ENCODE peak calls at places on chromosomes 2 and 18, in four cellular contexts. M is A549, B is GM12878, V is HepG2. A is an unnamed sample.

GRCh38 chr2:85981579-85982247 is 92.9 kb upstream of the ST3GAL5 start:
- DNase-seq in B (no peak), M (no peak), V (no peak), A (no peak)

GRCh38 chr2:178859760-178860159 is 52.5 kb upstream of the TTN start:
- DNase-seq in M (no peak), B (no peak), V (no peak), A (peak; percentile 7)

GRCh38 chr2:78644849-78645248 is 380.7 kb upstream of the REG3G start:
- DNase-seq in B (no peak), M (no peak), V (no peak), A (no peak)

GRCh38 chr2:227939271-227940027 is 68.0 kb downstream of the DAW1 start:
- DNase-seq in M (peak; percentile 15), V (peak; percentile 60), B (no peak), A (peak; percentile 31)

GRCh38 chr2:136375017-136375901 is 257.3 kb upstream of the CXCR4 start:
- DNase-seq in V (no peak), B (no peak), M (no peak), A (no peak)

GRCh38 chr18:50653402-50654093 is 93.7 kb downstream of the MAPK4 start:
- DNase-seq in M (no peak), V (no peak), B (no peak), A (no peak)

GRCh38 chr2:1641498-1641897 is 102.8 kb downstream of the PXDN start:
- DNase-seq in B (no peak), M (no peak), V (no peak), A (no peak)

GRCh38 chr2:29317801-29318485 is 202.7 kb downstream of the CLIP4 start:
- DNase-seq in M (no peak), B (no peak), V (no peak), A (no peak)

GRCh38 chr18:49055787-49056186 is 105.0 kb upstream of the SMAD7 start:
- DNase-seq in B (peak; percentile 5), V (no peak), M (no peak), A (no peak)

GRCh38 chr2:239098288-239098970 is 250.5 kb downstream of the TWIST2 start:
- DNase-seq in B (no peak), V (no peak), M (no peak), A (no peak)

GRCh38 chr2:73414651-73415050 is 29.0 kb downstream of the ALMS1 start:
- DNase-seq in M (no peak), B (no peak), V (no peak), A (no peak)

GRCh38 chr2:189566046-189566445 is 14.5 kb downstream of the SLC40A1 start:
- DNase-seq in B (no peak), M (no peak), V (no peak), A (no peak)

GRCh38 chr2:168920504-168921157 is 19.5 kb downstream of the G6PC2 start:
- DNase-seq in M (peak; percentile 6), V (peak; percentile 34), B (no peak), A (peak; percentile 25)

GRCh38 chr2:223725494-223725893 is 111.9 kb downstream of the AP1S3 start:
- DNase-seq in B (no peak), V (peak; percentile 80), M (peak; percentile 93), A (peak; percentile 72)

GRCh38 chr2:157868993-157869392 is 7.1 kb downstream of the ACVR1 start:
- DNase-seq in B (no peak), M (no peak), V (no peak), A (no peak)

GRCh38 chr18:77479047-77479446 is 229.4 kb downstream of the GALR1 start:
- DNase-seq in B (no peak), M (no peak), V (no peak), A (no peak)

GRCh38 chr2:64251497-64252277 is 107.5 kb upstream of the PELI1 start:
- DNase-seq in M (no peak), B (no peak), V (no peak), A (no peak)

GRCh38 chr2:235170536-235171510 is 219.0 kb downstream of the SH3BP4 start:
- DNase-seq in B (no peak), V (no peak), M (peak; percentile 80), A (peak; percentile 65)

GRCh38 chr2:176380341-176380740 is 111.1 kb downstream of the MTX2 start:
- DNase-seq in B (no peak), V (no peak), M (no peak), A (peak; percentile 14)

GRCh38 chr18:77702686-77703085 is 453.0 kb downstream of the GALR1 start:
- DNase-seq in M (peak; percentile 1), V (peak; percentile 10), B (no peak), A (peak; percentile 3)

GRCh38 chr2:127879899-127880298 is 5.9 kb downstream of the AMMECR1L start:
- DNase-seq in V (no peak), M (no peak), B (no peak), A (no peak)

GRCh38 chr2:38454081-38454480 is 77.0 kb upstream of the ATL2 start:
- DNase-seq in M (no peak), B (no peak), V (no peak), A (no peak)

GRCh38 chr2:44956841-44957240 is 15.3 kb downstream of the SIX3 start:
- DNase-seq in M (no peak), V (no peak), B (no peak), A (no peak)

GRCh38 chr2:109348645-109349554 is 219.9 kb downstream of the SH3RF3 start:
- DNase-seq in B (no peak), M (no peak), V (no peak), A (no peak)

GRCh38 chr2:129922571-129923264 is 56.7 kb upstream of the RAB6C start:
- DNase-seq in B (no peak), M (no peak), V (no peak), A (peak; percentile 52)
- TF ChIP-seq PBX3 in B (no peak), M (no peak), V (no peak), A (no peak)

GRCh38 chr2:27305516-27305915 is 2.7 kb downstream of the UCN start:
- DNase-seq in V (no peak), M (no peak), B (no peak), A (no peak)

GRCh38 chr2:27306136-27306535 is 2.1 kb downstream of the UCN start:
- DNase-seq in V (no peak), M (no peak), B (no peak), A (no peak)

GRCh38 chr2:27308359-27308875 is at the start of gene UCN:
- DNase-seq in V (no peak), B (no peak), M (no peak), A (peak; percentile 82)

GRCh38 chr2:27307545-27308358 is 493 bp downstream of the UCN start:
- DNase-seq in V (no peak), B (no peak), M (no peak), A (peak; percentile 84)

GRCh38 chr2:27306657-27307544 is 1.3 kb downstream of the UCN start:
- DNase-seq in B (no peak), M (no peak), V (no peak), A (peak; percentile 75)
- TF ChIP-seq PBX3 in B (no peak), M (no peak), V (no peak), A (no peak)

GRCh38 chr2:17057109-17058017 is 391.7 kb upstream of the CYRIA start:
- DNase-seq in B (no peak), V (no peak), M (no peak), A (no peak)

GRCh38 chr2:17056236-17056635 is 390.6 kb upstream of the CYRIA start:
- DNase-seq in B (no peak), M (no peak), V (no peak), A (no peak)

DNA sequence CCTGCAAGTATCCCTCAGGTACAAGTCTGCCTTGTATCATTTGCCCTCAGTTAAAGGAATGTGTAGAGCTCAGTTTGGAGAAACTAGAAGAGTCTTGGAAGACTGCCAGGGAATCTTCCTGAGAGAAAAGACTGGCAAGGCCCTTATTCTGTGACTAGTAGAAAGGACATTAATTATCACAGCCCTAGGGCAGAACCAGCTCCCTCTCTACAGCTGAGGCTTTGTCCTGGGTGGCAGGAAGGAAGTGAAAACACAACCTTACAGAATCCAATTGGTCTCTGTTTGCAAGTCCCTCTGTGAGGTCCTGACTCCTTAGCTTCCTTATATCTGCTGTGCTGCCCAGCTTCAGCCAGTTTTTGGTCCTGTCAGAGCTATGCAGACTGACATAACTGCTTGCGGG is 385.9 kb upstream of the CYRIA start:
- DNase-seq in B (no peak), M (no peak), V (no peak), A (peak; percentile 9)
- TF ChIP-seq PBX3 in B (no peak), M (no peak), V (no peak), A (no peak)

GRCh38 chr18:1585881-1586488 is 681.3 kb downstream of the ADCYAP1 start:
- DNase-seq in M (peak; percentile 0), B (peak; percentile 4), V (peak; percentile 20), A (peak; percentile 8)
- TF ChIP-seq PBX3 in M (no peak), B (no peak), V (no peak), A (no peak)

GRCh38 chr2:34738691-34739090 is 1139.6 kb upstream of the FAM98A start:
- DNase-seq in V (no peak), M (no peak), B (no peak), A (peak; percentile 3)

GRCh38 chr2:34731274-34731673 is 1132.2 kb upstream of the FAM98A start:
- DNase-seq in B (no peak), V (no peak), M (no peak), A (no peak)

GRCh38 chr2:34734042-34734441 is 1134.9 kb upstream of the FAM98A start:
- DNase-seq in V (no peak), M (no peak), B (no peak), A (no peak)

GRCh38 chr2:34736482-34736881 is 1137.4 kb upstream of the FAM98A start:
- DNase-seq in V (no peak), M (no peak), B (no peak), A (no peak)

DNA sequence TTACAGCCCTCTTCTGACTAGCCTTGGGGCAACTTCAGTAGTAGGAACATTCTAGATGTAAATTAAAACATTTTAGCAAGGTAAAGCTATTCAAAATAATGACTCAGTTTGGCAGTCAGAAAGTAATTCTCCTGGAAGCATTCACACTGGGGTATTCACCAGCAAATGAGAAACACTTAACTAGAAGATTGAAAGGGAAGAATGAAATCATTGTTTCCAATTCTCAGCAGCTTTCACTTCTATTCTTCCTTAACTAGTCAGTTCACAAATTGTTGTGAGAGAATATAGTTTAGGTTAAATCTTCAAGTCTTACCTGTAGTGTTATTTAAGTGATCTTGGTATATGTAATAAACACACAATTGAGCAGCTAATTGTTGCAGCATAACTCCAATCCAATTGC is 1135.6 kb upstream of the FAM98A start:
- DNase-seq in B (no peak), M (no peak), V (no peak), A (no peak)
- TF ChIP-seq PBX3 in B (no peak), M (no peak), V (no peak), A (no peak)

GRCh38 chr18:519019-519879 is 18.7 kb upstream of the COLEC12 start:
- DNase-seq in M (no peak), B (peak; percentile 43), V (no peak), A (no peak)
- TF ChIP-seq PBX3 in M (no peak), B (no peak), V (no peak), A (peak; percentile 54)

GRCh38 chr2:199309973-199310372 is 147.8 kb downstream of the SATB2 start:
- DNase-seq in B (no peak), V (no peak), M (no peak), A (no peak)
- TF ChIP-seq PBX3 in B (no peak), V (no peak), M (no peak), A (no peak)

A was measured in SK-N-SH.